ENCODE peak calls at places on chromosomes 5 and 9, in ten cellular contexts. X is iPS DF 6.9; W is EL; G is AG04450; J is left cardiac atrium; I is lower leg skin; Q is NCI-H524; R is iris pigment epithelial cell; O is naive thymus-derived CD8-positive, alpha-beta T cell; Z is PC-3. U is an unnamed sample.
A peak's percentile ranks its signal among the peaks of the same experiment; 100 is the strongest.

GRCh38 chr5:55306641-55307382 is 682 bp downstream of the DHX29 start:
- DNase-seq in Z (no peak), G (no peak), Q (no peak), X (no peak), O (no peak), W (peak; percentile 23), I (no peak), R (no peak), J (no peak), U (no peak)

GRCh38 chr5:89080467-89081116 is 197.6 kb upstream of the MEF2C start:
- DNase-seq in Q (no peak), W (no peak), I (no peak), J (no peak), X (no peak), R (no peak), O (no peak), Z (no peak), G (no peak), U (no peak)

GRCh38 chr5:170513856-170514255 is 10.0 kb downstream of the KCNIP1 start:
- DNase-seq in O (no peak), W (no peak), I (no peak), R (no peak), X (no peak), J (no peak), G (no peak), Q (peak; percentile 73), Z (no peak), U (no peak)

GRCh38 chr5:29516224-29516623 is 1677.3 kb upstream of the CDH6 start:
- DNase-seq in G (no peak), I (no peak), X (no peak), Z (no peak), R (no peak), W (no peak), Q (no peak), O (no peak), J (no peak), U (no peak)

GRCh38 chr9:136370687-136371530 is 2.6 kb downstream of the CARD9 start:
- DNase-seq in R (peak; percentile 61), I (no peak), Z (no peak), Q (no peak), G (no peak), J (no peak), X (no peak), W (peak; percentile 65), O (no peak), U (no peak)

GRCh38 chr9:34996905-34997279 is 7.3 kb downstream of the DNAJB5 start:
- DNase-seq in G (no peak), O (no peak), Z (no peak), Q (no peak), X (no peak), J (no peak), W (no peak), I (no peak), R (no peak), U (no peak)

GRCh38 chr9:99004717-99005460 is 61.2 kb downstream of the COL15A1 start:
- DNase-seq in X (no peak), I (no peak), Z (no peak), W (no peak), Q (no peak), J (no peak), O (no peak), R (no peak), G (no peak), U (no peak)

GRCh38 chr5:9924614-9925013 is 294.5 kb upstream of the TAS2R1 start:
- DNase-seq in J (no peak), Q (no peak), Z (peak; percentile 99), G (peak; percentile 88), R (peak; percentile 99), X (no peak), W (peak; percentile 94), I (no peak), O (no peak), U (peak; percentile 93)

GRCh38 chr5:141870871-141871270 is 7.3 kb downstream of the PCDH1 start:
- DNase-seq in J (no peak), I (peak; percentile 74), R (peak; percentile 16), X (no peak), Z (peak; percentile 60), W (no peak), G (no peak), Q (no peak), O (no peak), U (no peak)

GRCh38 chr5:132425975-132426524 is 56.5 kb downstream of the SLC22A5 start:
- DNase-seq in W (no peak), R (no peak), X (no peak), Q (no peak), I (no peak), J (no peak), O (no peak), G (no peak), Z (no peak), U (no peak)

GRCh38 chr5:74007193-74007592 is 381.2 kb downstream of the ARHGEF28 start:
- DNase-seq in X (no peak), O (no peak), R (no peak), Q (no peak), W (no peak), Z (no peak), G (no peak), I (no peak), J (no peak), U (no peak)

GRCh38 chr9:137912671-137913070 is 35.1 kb downstream of the CACNA1B start:
- DNase-seq in G (no peak), Q (no peak), R (no peak), J (no peak), Z (no peak), I (peak; percentile 70), W (no peak), O (no peak), X (no peak), U (no peak)

GRCh38 chr9:33881635-33882034 is 64.7 kb downstream of the UBE2R2 start:
- DNase-seq in Z (peak; percentile 10), J (no peak), R (peak; percentile 45), X (no peak), Q (no peak), I (no peak), O (no peak), W (peak; percentile 29), G (no peak), U (peak; percentile 4)

GRCh38 chr5:13913962-13914361 is 30.5 kb downstream of the DNAH5 start:
- DNase-seq in G (no peak), X (no peak), I (no peak), R (no peak), Q (no peak), J (no peak), Z (peak; percentile 13), O (no peak), W (no peak), U (no peak)

GRCh38 chr5:72955143-72955767 is 586 bp upstream of the FCHO2 start:
- DNase-seq in G (no peak), R (peak; percentile 73), X (peak; percentile 22), J (peak; percentile 91), I (no peak), Z (no peak), Q (no peak), W (no peak), O (no peak), U (no peak)

GRCh38 chr5:151904921-151905320 is 19.7 kb downstream of the GLRA1 start:
- DNase-seq in X (no peak), W (peak; percentile 68), Q (no peak), I (no peak), G (no peak), R (peak; percentile 27), Z (no peak), O (no peak), J (no peak), U (no peak)

GRCh38 chr9:15272377-15272928 is 34.6 kb downstream of the TTC39B start:
- DNase-seq in R (no peak), Z (no peak), G (no peak), W (no peak), X (no peak), Q (no peak), I (no peak), J (no peak), O (no peak), U (no peak)

GRCh38 chr9:35906923-35907699 is 1.1 kb downstream of the HRCT1 start:
- DNase-seq in Z (peak; percentile 26), W (peak; percentile 66), R (peak; percentile 89), I (peak; percentile 93), J (peak; percentile 78), O (no peak), G (no peak), Q (peak; percentile 33), X (no peak), U (peak; percentile 72)